ENCODE peak calls at places on chromosome 9, in seven cellular contexts. One of them, this sample, is unnamed.

GRCh38 chr9:81693639-81694378 is 4.5 kb upstream of the TLE1 start:
- DNase-seq in GM23338: no peak
- DNase-seq in type B pancreatic cell: no peak
- DNase-seq in T-cell: no peak
- DNase-seq in GM20000: no peak
- DNase-seq in activated naive CD8-positive, alpha-beta T cell treated with anti-CD3 and anti-CD28 coated beads, Interleukin-2, amount 50 U/mL, for 16 hours: no peak
- DNase-seq in astrocyte: peak
- DNase-seq in this sample: peak

GRCh38 chr9:121328476-121328875 is 41.6 kb downstream of the STOM start:
- DNase-seq in GM23338: no peak
- DNase-seq in type B pancreatic cell: no peak
- DNase-seq in T-cell: no peak
- DNase-seq in GM20000: no peak
- DNase-seq in activated naive CD8-positive, alpha-beta T cell treated with anti-CD3 and anti-CD28 coated beads, Interleukin-2, amount 50 U/mL, for 16 hours: no peak
- DNase-seq in astrocyte: no peak
- DNase-seq in this sample: no peak

GRCh38 chr9:137226338-137227056 is 805 bp upstream of the RNF224 start:
- DNase-seq in GM23338: no peak
- DNase-seq in type B pancreatic cell: no peak
- DNase-seq in T-cell: no peak
- DNase-seq in GM20000: no peak
- DNase-seq in activated naive CD8-positive, alpha-beta T cell treated with anti-CD3 and anti-CD28 coated beads, Interleukin-2, amount 50 U/mL, for 16 hours: no peak
- DNase-seq in astrocyte: no peak
- DNase-seq in this sample: no peak

GRCh38 chr9:137163101-137163661 is 6.7 kb downstream of the LRRC26 start:
- DNase-seq in GM23338: peak
- DNase-seq in type B pancreatic cell: no peak
- DNase-seq in T-cell: no peak
- DNase-seq in GM20000: no peak
- DNase-seq in activated naive CD8-positive, alpha-beta T cell treated with anti-CD3 and anti-CD28 coated beads, Interleukin-2, amount 50 U/mL, for 16 hours: no peak
- DNase-seq in astrocyte: no peak
- DNase-seq in this sample: no peak

GRCh38 chr9:107624216-107624948 is 134.8 kb upstream of the KLF4 start:
- DNase-seq in GM23338: no peak
- DNase-seq in type B pancreatic cell: no peak
- DNase-seq in T-cell: no peak
- DNase-seq in GM20000: no peak
- DNase-seq in activated naive CD8-positive, alpha-beta T cell treated with anti-CD3 and anti-CD28 coated beads, Interleukin-2, amount 50 U/mL, for 16 hours: no peak
- DNase-seq in astrocyte: no peak
- DNase-seq in this sample: no peak

GRCh38 chr9:111898331-111899096 is 1.9 kb downstream of the UGCG start:
- DNase-seq in GM23338: no peak
- DNase-seq in type B pancreatic cell: no peak
- DNase-seq in T-cell: no peak
- DNase-seq in GM20000: no peak
- DNase-seq in activated naive CD8-positive, alpha-beta T cell treated with anti-CD3 and anti-CD28 coated beads, Interleukin-2, amount 50 U/mL, for 16 hours: no peak
- DNase-seq in astrocyte: no peak
- DNase-seq in this sample: no peak

GRCh38 chr9:94554439-94555331 is at the start of gene PCAT7:
- DNase-seq in GM23338: peak
- DNase-seq in type B pancreatic cell: peak
- DNase-seq in T-cell: no peak
- DNase-seq in GM20000: peak
- DNase-seq in activated naive CD8-positive, alpha-beta T cell treated with anti-CD3 and anti-CD28 coated beads, Interleukin-2, amount 50 U/mL, for 16 hours: no peak
- DNase-seq in astrocyte: peak
- DNase-seq in this sample: peak

GRCh38 chr9:530681-531080 is 310.8 kb upstream of the DMRT1 start:
- DNase-seq in GM23338: no peak
- DNase-seq in type B pancreatic cell: no peak
- DNase-seq in T-cell: no peak
- DNase-seq in GM20000: no peak
- DNase-seq in activated naive CD8-positive, alpha-beta T cell treated with anti-CD3 and anti-CD28 coated beads, Interleukin-2, amount 50 U/mL, for 16 hours: no peak
- DNase-seq in astrocyte: peak
- DNase-seq in this sample: no peak

GRCh38 chr9:83403864-83404263 is 134.3 kb downstream of the FRMD3 start:
- DNase-seq in GM23338: peak
- DNase-seq in type B pancreatic cell: no peak
- DNase-seq in T-cell: no peak
- DNase-seq in GM20000: no peak
- DNase-seq in activated naive CD8-positive, alpha-beta T cell treated with anti-CD3 and anti-CD28 coated beads, Interleukin-2, amount 50 U/mL, for 16 hours: no peak
- DNase-seq in astrocyte: peak
- DNase-seq in this sample: no peak

GRCh38 chr9:122402403-122403268 is 31.8 kb downstream of the PTGS1 start:
- DNase-seq in GM23338: no peak
- DNase-seq in type B pancreatic cell: no peak
- DNase-seq in T-cell: no peak
- DNase-seq in GM20000: peak
- DNase-seq in activated naive CD8-positive, alpha-beta T cell treated with anti-CD3 and anti-CD28 coated beads, Interleukin-2, amount 50 U/mL, for 16 hours: peak
- DNase-seq in astrocyte: peak
- DNase-seq in this sample: peak

GRCh38 chr9:127166651-127167524 is 44.5 kb upstream of the ANGPTL2 start:
- DNase-seq in GM23338: no peak
- DNase-seq in type B pancreatic cell: no peak
- DNase-seq in T-cell: no peak
- DNase-seq in GM20000: peak
- DNase-seq in activated naive CD8-positive, alpha-beta T cell treated with anti-CD3 and anti-CD28 coated beads, Interleukin-2, amount 50 U/mL, for 16 hours: no peak
- DNase-seq in astrocyte: peak
- DNase-seq in this sample: peak

This sample was measured in fibroblast of lung.